ENCODE peak calls at places on chromosomes 5 and 9, in six cellular contexts. P, Y, Q, W, I and J are unnamed samples.
A peak's percentile ranks its signal among the peaks of the same experiment; 100 is the strongest.

GRCh38 chr5:55821731-55822512 is 29.2 kb upstream of the IL31RA start:
- DNase-seq in P (no peak), Y (peak; percentile 15), Q (peak; percentile 8), W (peak; percentile 82), I (no peak), J (no peak)

GRCh38 chr5:1523793-1524480 is at the start of gene LPCAT1:
- DNase-seq in P (peak; percentile 83), Y (peak; percentile 63), Q (peak; percentile 94), W (peak; percentile 97), I (peak; percentile 75), J (peak; percentile 94)

GRCh38 chr5:553874-554273 is 29.6 kb upstream of the SLC9A3 start:
- DNase-seq in P (no peak), Y (peak; percentile 3), Q (no peak), W (no peak), I (peak; percentile 57), J (peak; percentile 57)

GRCh38 chr5:33166971-33167370 is 273.8 kb upstream of the TARS1 start:
- DNase-seq in P (no peak), Y (no peak), Q (no peak), W (no peak), I (no peak), J (no peak)

GRCh38 chr5:125348221-125348692 is 601.8 kb upstream of the ZNF608 start:
- DNase-seq in P (no peak), Y (peak; percentile 83), Q (no peak), W (no peak), I (no peak), J (no peak)

GRCh38 chr9:3441197-3441816 is 84.5 kb downstream of the RFX3 start:
- DNase-seq in P (peak; percentile 74), Y (peak; percentile 83), Q (peak; percentile 32), W (peak; percentile 28), I (peak; percentile 63), J (peak; percentile 18)

GRCh38 chr5:172503925-172504730 is 49.8 kb upstream of the SH3PXD2B start:
- DNase-seq in P (no peak), Y (no peak), Q (no peak), W (no peak), I (no peak), J (no peak)

GRCh38 chr5:36152324-36153298 is 700 bp downstream of the SKP2 start:
- DNase-seq in P (peak; percentile 20), Y (peak; percentile 45), Q (peak; percentile 27), W (peak; percentile 18), I (peak; percentile 12), J (no peak)

GRCh38 chr5:95761771-95762680 is 30.9 kb downstream of the RHOBTB3 start:
- DNase-seq in P (peak; percentile 52), Y (peak; percentile 19), Q (no peak), W (peak; percentile 57), I (peak; percentile 49), J (no peak)

GRCh38 chr5:157564149-157564711 is 11.3 kb downstream of the ADAM19 start:
- DNase-seq in P (no peak), Y (no peak), Q (peak; percentile 26), W (no peak), I (no peak), J (no peak)
- H4K20me1 ChIP-seq in P (no peaks in the 10 kb centered on the region), Y (no peaks in the 10 kb centered on the region), Q (no peaks in the 10 kb centered on the region), W (no peaks in the 10 kb centered on the region), I (peaks cover 9% of the 10 kb centered on the region), J (no peaks in the 10 kb centered on the region)

GRCh38 chr9:131406567-131407436 is 12.9 kb downstream of the PRRC2B start:
- DNase-seq in P (no peak), Y (peak; percentile 45), Q (peak; percentile 8), W (no peak), I (no peak), J (no peak)
- H3K4me1 ChIP-seq in P (peaks cover 81% of the 10 kb centered on the region), Y (peaks cover 51% of the 10 kb centered on the region), Q (peaks cover 39% of the 10 kb centered on the region), W (peaks cover 54% of the 10 kb centered on the region), I (peaks cover 13% of the 10 kb centered on the region), J (peaks cover 3% of the 10 kb centered on the region)

DNA sequence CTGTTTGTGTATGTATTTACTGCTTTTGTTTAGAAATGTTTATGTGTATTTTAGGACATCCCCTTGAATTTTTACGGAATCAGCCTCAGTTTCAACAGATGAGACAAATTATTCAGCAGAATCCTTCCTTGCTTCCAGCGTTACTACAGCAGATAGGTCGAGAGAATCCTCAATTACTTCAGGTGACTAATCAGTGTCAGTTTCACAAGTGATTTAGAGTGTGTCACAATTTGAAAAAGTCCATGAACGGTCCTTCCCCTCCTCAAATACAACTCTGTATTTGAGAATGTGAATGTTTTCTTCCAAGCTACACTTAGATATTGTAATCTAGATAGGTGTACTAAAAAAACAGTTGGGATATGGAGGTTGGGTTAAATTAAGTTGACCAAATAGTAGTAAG is 40.8 kb downstream of the RAD23B start:
- DNase-seq in P (no peak), Y (no peak), Q (no peak), W (no peak), I (no peak), J (no peak)
- H4K20me1 ChIP-seq in P (peaks cover 19% of the 10 kb centered on the region), Y (no peaks in the 10 kb centered on the region), Q (no peaks in the 10 kb centered on the region), W (peaks cover 34% of the 10 kb centered on the region), I (peaks cover 56% of the 10 kb centered on the region), J (peaks cover 50% of the 10 kb centered on the region)

GRCh38 chr9:77747163-77747562 is 99.0 kb upstream of the GNA14 start:
- DNase-seq in P (no peak), Y (no peak), Q (no peak), W (no peak), I (no peak), J (no peak)
- H3K4me1 ChIP-seq in P (no peaks in the 10 kb centered on the region), Y (peaks cover 19% of the 10 kb centered on the region), Q (no peaks in the 10 kb centered on the region), W (peaks cover 64% of the 10 kb centered on the region), I (peaks cover 7% of the 10 kb centered on the region), J (no peaks in the 10 kb centered on the region)

DNA sequence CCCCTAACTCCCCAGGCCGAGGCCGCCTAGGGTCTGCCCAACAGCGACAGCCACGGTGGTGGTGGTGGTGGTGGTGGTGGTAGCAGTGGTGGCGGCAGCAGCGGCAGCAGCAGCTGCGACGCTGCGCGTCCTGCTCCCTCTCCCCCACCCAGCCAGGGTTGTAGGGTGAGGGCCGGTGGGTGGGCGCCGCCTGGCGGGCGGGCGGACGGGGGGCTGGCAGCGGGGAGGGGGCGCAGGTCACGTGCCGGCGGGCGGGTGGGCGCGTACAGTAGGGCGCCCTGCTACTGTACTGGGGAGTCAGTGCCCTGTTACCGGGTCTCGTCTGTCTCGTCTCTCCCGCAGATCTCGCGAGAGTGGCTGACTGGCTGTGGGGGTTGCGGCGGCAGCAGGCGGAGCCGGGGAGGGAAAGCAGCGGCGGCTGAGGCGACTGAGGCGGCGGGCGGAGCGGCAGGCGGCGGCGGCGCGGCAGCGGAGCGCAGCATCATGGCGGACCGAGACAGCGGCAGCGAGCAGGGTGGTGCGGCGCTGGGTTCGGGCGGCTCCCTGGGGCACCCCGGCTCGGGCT is at the start of gene PURA:
- DNase-seq in P (peak; percentile 97), Y (peak; percentile 91), Q (peak; percentile 94), W (peak; percentile 98), I (peak; percentile 94), J (peak; percentile 80)
- H4K20me1 ChIP-seq in P (peaks cover 41% of the 10 kb centered on the region), Y (peaks cover 3% of the 10 kb centered on the region), Q (peaks cover 6% of the 10 kb centered on the region), W (peaks cover 41% of the 10 kb centered on the region), I (peaks cover 17% of the 10 kb centered on the region), J (peaks cover 27% of the 10 kb centered on the region)